ENCODE peak calls at places on chromosomes 13 and 19, in six cellular contexts. B, F, Q, A, U and X are unnamed samples.

GRCh38 chr19:13302521-13303270 is 152.5 kb downstream of the IER2 start:
- DNase-seq in U (peak), A (no peak), B (no peak), F (peak), Q (no peak), X (no peak)

GRCh38 chr19:12665281-12665573 is 1.3 kb downstream of the MAN2B1 start:
- DNase-seq in U (no peak), F (no peak), B (no peak), A (no peak), Q (no peak), X (no peak)

GRCh38 chr19:48629599-48630288 is 7.4 kb downstream of the DBP start:
- DNase-seq in B (peak), A (peak), F (no peak), U (peak), Q (no peak), X (no peak)

GRCh38 chr13:19587635-19588300 is 26.4 kb upstream of the TPTE2 start:
- DNase-seq in U (no peak), Q (peak), B (no peak), F (no peak), A (no peak), X (no peak)

GRCh38 chr19:48403606-48404005 is 10.1 kb downstream of the GRIN2D start:
- DNase-seq in Q (peak), A (no peak), U (peak), B (no peak), F (no peak), X (peak)

GRCh38 chr19:5870986-5871394 is 650 bp upstream of the FUT5 start:
- DNase-seq in B (no peak), U (no peak), A (no peak), F (no peak), Q (no peak), X (no peak)

GRCh38 chr13:46962286-46962941 is 65.6 kb upstream of the HTR2A start:
- DNase-seq in F (no peak), A (no peak), B (no peak), U (peak), Q (no peak), X (peak)

GRCh38 chr13:60448907-60449510 is 52.0 kb downstream of the TDRD3 start:
- DNase-seq in B (no peak), U (peak), A (no peak), Q (peak), F (no peak), X (peak)

GRCh38 chr13:91031508-91031907 is 316.0 kb upstream of the MIR17HG start:
- DNase-seq in B (no peak), F (no peak), U (no peak), Q (no peak), A (no peak), X (no peak)

GRCh38 chr19:32977269-32977668 is 5.2 kb downstream of the FAAP24 start:
- DNase-seq in U (no peak), B (no peak), A (no peak), F (no peak), Q (no peak), X (no peak)

GRCh38 chr13:87903568-87903967 is 232.4 kb downstream of the SLITRK5 start:
- DNase-seq in B (no peak), F (no peak), U (no peak), Q (no peak), A (no peak), X (no peak)

GRCh38 chr13:75010941-75011340 is 471.0 kb downstream of the TBC1D4 start:
- DNase-seq in A (no peak), F (no peak), U (no peak), B (no peak), Q (no peak), X (no peak)

GRCh38 chr19:27776020-27776419 is 1436.9 kb downstream of the UQCRFS1 start:
- DNase-seq in A (no peak), Q (no peak), F (no peak), U (no peak), B (no peak), X (no peak)

GRCh38 chr19:18660051-18660910 is 23.2 kb upstream of the CRTC1 start:
- DNase-seq in A (peak), B (peak), U (no peak), F (no peak), Q (no peak), X (no peak)

GRCh38 chr13:73417012-73417615 is 358.3 kb downstream of the KLF5 start:
- DNase-seq in A (no peak), F (no peak), Q (no peak), B (no peak), U (peak), X (no peak)

GRCh38 chr13:52141299-52141698 is 12.4 kb upstream of the NEK5 start:
- DNase-seq in F (no peak), B (no peak), Q (no peak), A (no peak), U (no peak), X (no peak)

GRCh38 chr19:1896508-1896907 is 8.7 kb upstream of the ADAT3 start:
- DNase-seq in B (no peak), Q (no peak), U (no peak), A (no peak), F (no peak), X (no peak)

GRCh38 chr13:94656766-94657165 is 55.1 kb downstream of the GPR180 start:
- DNase-seq in U (no peak), Q (peak), F (no peak), A (no peak), B (no peak), X (peak)

GRCh38 chr13:111064661-111065060 is 50.4 kb upstream of the ARHGEF7 start:
- DNase-seq in F (no peak), B (no peak), Q (no peak), U (no peak), A (no peak), X (no peak)

GRCh38 chr19:2428027-2428690 is 773 bp upstream of the TIMM13 start:
- DNase-seq in A (no peak), Q (no peak), F (peak), B (no peak), U (peak), X (peak)

GRCh38 chr13:32594339-32594738 is 8.1 kb downstream of the PDS5B start:
- DNase-seq in A (no peak), B (no peak), U (no peak), Q (no peak), F (no peak), X (no peak)

GRCh38 chr19:3474614-3475013 is 5.7 kb downstream of the SMIM24 start:
- DNase-seq in F (no peak), A (no peak), U (no peak), Q (no peak), B (no peak), X (no peak)

GRCh38 chr19:844300-844971 is 3.6 kb downstream of the PRTN3 start:
- DNase-seq in B (no peak), U (peak), Q (no peak), F (no peak), A (no peak), X (no peak)

GRCh38 chr13:113904411-113904810 is 40.5 kb upstream of the GAS6 start:
- DNase-seq in A (peak), B (peak), Q (no peak), F (peak), U (peak), X (no peak)

GRCh38 chr13:40566811-40567210 is 99.6 kb downstream of the FOXO1 start:
- DNase-seq in U (no peak), Q (no peak), B (no peak), A (no peak), F (no peak), X (no peak)

GRCh38 chr13:40565282-40566148 is 100.9 kb downstream of the FOXO1 start:
- DNase-seq in U (no peak), A (no peak), Q (no peak), F (no peak), B (no peak), X (peak)

GRCh38 chr13:40562975-40563349 is 103.5 kb downstream of the FOXO1 start:
- DNase-seq in Q (no peak), A (no peak), B (no peak), F (no peak), U (no peak), X (no peak)

GRCh38 chr13:40563350-40564125 is 102.9 kb downstream of the FOXO1 start:
- DNase-seq in A (no peak), F (no peak), Q (no peak), U (peak), B (no peak), X (no peak)

GRCh38 chr13:40564342-40564997 is 102.0 kb downstream of the FOXO1 start:
- DNase-seq in Q (no peak), A (no peak), B (no peak), U (no peak), F (no peak), X (no peak)
- TF ChIP-seq CTCF in Q (no peak), A (no peak), B (no peak), U (no peak), F (no peak), X (peak)

GRCh38 chr19:47315125-47315821 is 5.6 kb downstream of the C5AR1 start:
- DNase-seq in U (no peak), F (no peak), B (no peak), Q (peak), A (peak), X (peak)

GRCh38 chr19:47312366-47313006 is 2.8 kb downstream of the C5AR1 start:
- DNase-seq in B (no peak), A (no peak), U (no peak), F (no peak), Q (no peak), X (no peak)

GRCh38 chr19:47310819-47311218 is 1.2 kb downstream of the C5AR1 start:
- DNase-seq in Q (peak), F (no peak), U (no peak), A (no peak), B (peak), X (peak)

GRCh38 chr19:47316513-47316912 is 6.9 kb downstream of the C5AR1 start:
- DNase-seq in U (no peak), A (no peak), F (no peak), Q (no peak), B (no peak), X (no peak)

GRCh38 chr19:47313754-47314133 is 4.1 kb downstream of the C5AR1 start:
- DNase-seq in B (no peak), U (no peak), F (no peak), Q (no peak), A (no peak), X (no peak)
- H3K27ac ChIP-seq in B (no peak), U (no peak), F (no peak), Q (peak), A (no peak), X (no peak)

DNA sequence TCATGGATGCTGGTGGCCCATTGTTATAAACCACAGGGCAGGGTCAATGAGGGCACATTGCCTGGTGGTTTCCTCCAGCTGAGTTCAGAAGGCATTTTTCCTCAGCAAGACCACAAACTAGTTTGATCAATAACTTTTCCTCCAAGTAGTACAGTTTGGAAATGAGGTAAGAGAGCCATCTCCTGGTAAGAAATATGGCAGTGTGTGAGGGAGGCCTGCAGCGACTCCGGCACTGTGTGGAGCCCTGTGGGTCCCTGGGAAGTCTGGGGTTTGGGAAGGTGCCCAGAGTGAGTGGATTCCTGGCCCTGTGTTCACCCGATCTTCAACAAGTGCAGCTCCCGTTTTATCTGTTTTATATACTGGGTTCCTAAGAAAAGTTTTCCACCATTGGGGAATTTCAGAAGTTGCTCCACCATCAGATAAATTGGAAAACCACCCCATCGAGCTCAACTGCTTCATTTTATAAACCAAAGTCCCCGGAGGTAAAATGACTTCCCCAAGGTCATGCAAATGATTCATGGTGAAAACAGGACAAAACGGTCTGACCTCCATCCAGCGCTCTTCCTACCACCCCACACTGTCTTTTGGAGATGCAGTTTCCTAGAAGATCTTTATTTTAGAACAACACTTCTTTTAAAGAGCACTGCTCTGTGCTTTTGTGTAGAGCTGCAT is 148.4 kb downstream of the KATNAL1 start:
- DNase-seq in F (no peak), U (no peak), A (peak), Q (no peak), B (no peak), X (no peak)
- TF ChIP-seq CTCF in F (peak), U (no peak), A (peak), Q (peak), B (no peak), X (peak)

DNA sequence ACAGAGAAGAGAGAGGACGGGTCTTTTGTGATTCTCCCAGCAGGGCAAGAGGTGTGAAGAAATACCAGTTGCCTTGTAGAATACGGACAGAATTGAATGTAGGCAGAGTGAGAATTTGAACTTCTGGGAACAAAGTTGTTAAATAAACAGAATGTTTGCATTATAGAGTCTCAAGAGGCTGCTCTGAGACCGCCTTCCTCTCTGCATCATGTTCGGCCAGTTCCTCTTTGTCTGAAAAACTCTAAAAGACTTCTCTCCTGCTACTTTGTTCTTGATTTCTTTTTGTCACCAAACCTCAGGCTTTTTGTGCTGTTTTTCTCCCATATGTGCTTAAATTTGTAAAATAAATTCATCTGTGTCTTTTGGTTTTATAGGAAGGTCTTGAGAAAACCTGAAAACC is 256.4 kb downstream of the DLEU7 start:
- DNase-seq in U (no peak), F (no peak), Q (no peak), B (no peak), A (no peak), X (no peak)
- H3K27ac ChIP-seq in U (no peak), F (no peak), Q (no peak), B (no peak), A (no peak), X (no peak)

GRCh38 chr13:50969691-50970090 is 60.1 kb downstream of the RNASEH2B start:
- DNase-seq in B (no peak), F (no peak), Q (no peak), U (peak), A (no peak), X (peak)
- TF ChIP-seq CTCF in B (no peak), F (peak), Q (no peak), U (peak), A (no peak), X (peak)